ENCODE peak calls at places on chromosomes 13 and 19, in ten cellular contexts. I is astrocyte of the spinal cord, N is coronary artery, K is neural crest cell, R is uterus, A is AG04449, L is dorsolateral prefrontal cortex, X is RWPE1, E is neural progenitor cell, D is activated B cell treated with CpG ODN at 0.5 μM for 24 hours. Z is an unnamed sample.

GRCh38 chr13:43428545-43429287 is 358.1 kb downstream of the ENOX1 start:
- DNase-seq in I (no peak), N (no peak), K (no peak), R (no peak), A (no peak), L (no peak), X (no peak), E (peak), D (no peak), Z (peak)

GRCh38 chr19:1066748-1067340 is at the start of gene ARHGAP45:
- DNase-seq in I (no peak), N (no peak), K (no peak), R (no peak), A (no peak), L (no peak), X (no peak), E (peak), D (peak), Z (no peak)

GRCh38 chr19:10678813-10679212 is 22.4 kb upstream of the QTRT1 start:
- DNase-seq in I (no peak), N (no peak), K (no peak), R (no peak), A (no peak), L (no peak), X (no peak), E (no peak), D (no peak), Z (no peak)

GRCh38 chr13:111856571-111856970 is 210.4 kb upstream of the SOX1 start:
- DNase-seq in I (no peak), N (no peak), K (no peak), R (no peak), A (no peak), L (no peak), X (no peak), E (no peak), D (no peak), Z (no peak)

GRCh38 chr13:77519808-77520207 is 15.7 kb upstream of the SCEL start:
- DNase-seq in I (no peak), N (no peak), K (no peak), R (no peak), A (no peak), L (no peak), X (no peak), E (no peak), D (no peak), Z (no peak)

GRCh38 chr19:2166741-2167738 is 3.3 kb downstream of the DOT1L start:
- DNase-seq in I (peak), N (peak), K (no peak), R (peak), A (no peak), L (peak), X (no peak), E (no peak), D (no peak), Z (no peak)

GRCh38 chr19:37906868-37907734 is at the start of gene SIPA1L3:
- DNase-seq in I (peak), N (peak), K (peak), R (peak), A (peak), L (peak), X (peak), E (peak), D (peak), Z (peak)

GRCh38 chr19:52923782-52924593 is 760 bp upstream of the ZNF888 start:
- DNase-seq in I (no peak), N (no peak), K (no peak), R (peak), A (no peak), L (peak), X (no peak), E (no peak), D (no peak), Z (peak)

GRCh38 chr19:7500811-7501450 is 12.1 kb upstream of the PEX11G start:
- DNase-seq in I (no peak), N (no peak), K (peak), R (no peak), A (no peak), L (peak), X (peak), E (peak), D (no peak), Z (peak)

GRCh38 chr19:7970716-7971448 is 27.4 kb upstream of the TIMM44 start:
- DNase-seq in I (peak), N (no peak), K (peak), R (no peak), A (no peak), L (peak), X (peak), E (peak), D (peak), Z (peak)

GRCh38 chr19:22622901-22623840 is 11.0 kb upstream of the ZNF492 start:
- DNase-seq in I (no peak), N (no peak), K (no peak), R (no peak), A (no peak), L (no peak), X (no peak), E (no peak), D (no peak), Z (no peak)

GRCh38 chr19:42054205-42054604 is 15.8 kb downstream of the GRIK5 start:
- DNase-seq in I (no peak), N (no peak), K (no peak), R (no peak), A (no peak), L (no peak), X (no peak), E (no peak), D (no peak), Z (no peak)

GRCh38 chr13:113904411-113904810 is 40.5 kb upstream of the GAS6 start:
- DNase-seq in I (no peak), N (peak), K (no peak), R (peak), A (no peak), L (peak), X (no peak), E (peak), D (no peak), Z (peak)
- TF ChIP-seq CTCF in I (peak), N (peak), K (peak), R (peak), A (no peak), L (peak), X (no peak), E (peak), D (no peak), Z (peak)

GRCh38 chr19:39498262-39499081 is at the start of gene DLL3:
- DNase-seq in I (no peak), N (no peak), K (peak), R (no peak), A (no peak), L (no peak), X (no peak), E (peak), D (peak), Z (peak)

GRCh38 chr19:39499932-39500331 is 1.2 kb downstream of the DLL3 start:
- DNase-seq in I (no peak), N (no peak), K (no peak), R (no peak), A (no peak), L (no peak), X (no peak), E (no peak), D (no peak), Z (no peak)

GRCh38 chr19:39499082-39499642 is 415 bp downstream of the DLL3 start:
- DNase-seq in I (no peak), N (no peak), K (peak), R (no peak), A (no peak), L (no peak), X (no peak), E (peak), D (peak), Z (peak)

GRCh38 chr19:39496063-39496462 is 2.7 kb upstream of the DLL3 start:
- DNase-seq in I (no peak), N (no peak), K (no peak), R (no peak), A (no peak), L (no peak), X (no peak), E (no peak), D (no peak), Z (no peak)

GRCh38 chr19:39497850-39498261 is 891 bp upstream of the DLL3 start:
- DNase-seq in I (peak), N (no peak), K (peak), R (no peak), A (no peak), L (peak), X (no peak), E (peak), D (no peak), Z (peak)
- TF ChIP-seq CTCF in I (peak), N (no peak), K (peak), R (peak), A (peak), L (peak), X (peak), E (peak), D (no peak), Z (peak)

GRCh38 chr19:45637890-45638667 is 1.1 kb downstream of the EML2 start:
- DNase-seq in I (no peak), N (no peak), K (no peak), R (no peak), A (no peak), L (no peak), X (peak), E (no peak), D (no peak), Z (no peak)

GRCh38 chr19:45636902-45637301 is 2.3 kb downstream of the EML2 start:
- DNase-seq in I (no peak), N (no peak), K (no peak), R (no peak), A (no peak), L (no peak), X (no peak), E (no peak), D (no peak), Z (no peak)

GRCh38 chr19:45640849-45641273 is 1.7 kb upstream of the EML2 start:
- DNase-seq in I (no peak), N (no peak), K (no peak), R (no peak), A (no peak), L (no peak), X (peak), E (peak), D (peak), Z (peak)

GRCh38 chr19:45641274-45642105 is 2.3 kb upstream of the EML2 start:
- DNase-seq in I (peak), N (peak), K (peak), R (peak), A (no peak), L (no peak), X (peak), E (peak), D (peak), Z (peak)

DNA sequence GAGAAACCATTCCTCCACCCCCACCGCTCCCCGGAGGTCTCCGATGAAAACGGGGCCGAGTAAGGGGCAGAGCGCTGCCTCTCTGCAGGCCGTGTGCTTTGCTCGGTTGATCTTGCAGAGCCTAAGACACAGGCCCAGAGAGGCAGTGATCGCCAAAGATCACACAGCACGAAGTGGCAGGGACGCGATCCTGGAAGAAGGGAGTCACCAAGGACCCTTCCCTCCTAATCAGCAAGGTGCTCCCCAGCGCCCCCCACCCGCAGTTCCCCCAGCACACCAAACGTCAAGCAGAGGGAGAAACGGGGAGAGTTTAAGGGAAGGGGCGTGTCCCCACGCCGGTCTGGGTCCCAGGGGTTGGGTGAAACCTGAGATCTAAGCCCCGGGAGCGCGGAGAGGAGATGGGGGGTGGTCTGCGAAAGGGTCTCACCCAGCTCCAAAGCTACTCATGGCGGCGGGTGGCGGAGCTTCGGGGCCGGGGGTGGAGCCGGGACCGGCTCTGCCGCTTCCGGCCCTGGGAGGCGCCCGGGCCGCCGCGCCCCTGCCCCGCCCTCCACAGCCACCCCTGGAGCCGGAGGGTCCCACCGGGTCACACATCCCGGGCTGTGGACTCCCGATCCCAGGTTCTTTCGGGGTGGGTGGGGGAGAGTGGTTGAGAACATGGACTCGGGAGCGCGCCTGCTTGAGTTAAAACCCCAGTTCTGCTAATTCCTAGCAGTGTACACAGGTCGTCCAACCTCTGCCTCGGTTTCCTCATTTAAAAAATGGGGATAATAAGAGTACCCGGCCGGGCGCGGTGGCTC is at the start of gene EML2:
- DNase-seq in I (peak), N (no peak), K (peak), R (no peak), A (no peak), L (no peak), X (peak), E (peak), D (peak), Z (peak)
- TF ChIP-seq CTCF in I (peak), N (no peak), K (no peak), R (no peak), A (peak), L (no peak), X (peak), E (peak), D (no peak), Z (peak)

DNA sequence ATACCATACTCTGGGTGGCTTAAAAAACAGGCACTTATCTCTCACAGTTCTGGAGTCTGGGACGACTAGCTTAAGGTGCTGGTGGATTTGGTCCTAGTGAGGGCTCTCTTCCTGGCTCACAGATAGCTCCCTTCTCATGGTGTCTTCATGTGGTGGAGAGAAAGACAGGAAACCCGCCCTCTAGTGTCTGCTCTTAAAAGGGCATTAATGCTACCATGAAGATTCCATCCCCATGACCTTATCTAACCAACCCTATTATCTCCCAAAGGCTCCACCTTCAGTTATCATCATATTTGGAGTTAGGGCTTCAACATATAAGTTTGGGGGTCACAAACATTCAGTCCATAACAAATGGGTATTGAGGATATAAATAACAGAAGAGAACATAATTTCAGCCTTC is 139.4 kb downstream of the HS6ST3 start:
- DNase-seq in I (no peak), N (no peak), K (no peak), R (no peak), A (no peak), L (no peak), X (no peak), E (peak), D (no peak), Z (peak)
- TF ChIP-seq CTCF in I (peak), N (no peak), K (peak), R (no peak), A (peak), L (no peak), X (no peak), E (peak), D (no peak), Z (peak)

GRCh38 chr19:31170046-31170445 is 179.2 kb downstream of the TSHZ3 start:
- DNase-seq in I (no peak), N (no peak), K (no peak), R (no peak), A (no peak), L (no peak), X (no peak), E (no peak), D (no peak), Z (no peak)

GRCh38 chr19:31171936-31172335 is 177.3 kb downstream of the TSHZ3 start:
- DNase-seq in I (no peak), N (no peak), K (no peak), R (no peak), A (no peak), L (no peak), X (no peak), E (no peak), D (no peak), Z (no peak)

GRCh38 chr19:31166206-31166605 is 183.0 kb downstream of the TSHZ3 start:
- DNase-seq in I (no peak), N (no peak), K (no peak), R (no peak), A (no peak), L (no peak), X (no peak), E (no peak), D (no peak), Z (no peak)

GRCh38 chr19:31164666-31165265 is 184.5 kb downstream of the TSHZ3 start:
- DNase-seq in I (peak), N (peak), K (no peak), R (no peak), A (no peak), L (no peak), X (no peak), E (no peak), D (no peak), Z (peak)

GRCh38 chr19:31167695-31168094 is 181.5 kb downstream of the TSHZ3 start:
- DNase-seq in I (no peak), N (no peak), K (no peak), R (no peak), A (no peak), L (no peak), X (no peak), E (no peak), D (no peak), Z (no peak)
- TF ChIP-seq CTCF in I (no peak), N (no peak), K (no peak), R (no peak), A (no peak), L (no peak), X (no peak), E (no peak), D (no peak), Z (no peak)

DNA sequence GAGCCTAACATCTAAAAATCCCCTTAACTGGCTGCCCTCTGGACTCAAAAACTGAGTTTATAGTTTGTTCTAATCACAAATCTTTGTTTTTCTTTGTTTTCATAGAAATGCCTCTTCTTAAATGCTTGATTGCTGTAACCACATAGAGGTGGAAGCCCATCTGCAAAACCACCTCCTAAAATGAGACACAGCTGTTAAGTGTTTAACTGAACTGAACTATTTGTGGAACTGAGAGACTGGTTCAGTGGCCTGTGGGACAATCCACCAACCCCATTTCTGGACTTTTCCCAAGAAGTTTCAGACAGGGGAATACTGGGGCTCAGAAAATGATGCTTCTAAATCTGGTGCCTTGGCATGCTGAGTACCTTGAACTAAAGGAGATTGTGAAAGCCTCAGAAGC is 50.9 kb upstream of the TM9SF2 start:
- DNase-seq in I (no peak), N (no peak), K (no peak), R (no peak), A (no peak), L (no peak), X (no peak), E (no peak), D (no peak), Z (no peak)
- TF ChIP-seq CTCF in I (no peak), N (no peak), K (no peak), R (no peak), A (no peak), L (no peak), X (no peak), E (no peak), D (no peak), Z (no peak)

Z was measured in cardiac muscle cell.